ENCODE peak calls at places on chromosome 11, in seven cellular contexts. V is ovary, U is heart left ventricle, Y is esophagus squamous epithelium, X is endothelial cell of umbilical vein, W is transverse colon, H is uterus. E is an unnamed sample.

GRCh38 chr11:128535468-128536457 is 51.6 kb downstream of the ETS1 start:
- DNase-seq in H (no peak), V (no peak), X (no peak), Y (no peak), U (no peak), W (no peak), E (no peak)

GRCh38 chr11:2530131-2530854 is 85.5 kb downstream of the KCNQ1 start:
- DNase-seq in U (no peak), Y (no peak), V (peak), W (peak), X (no peak), H (no peak), E (no peak)

GRCh38 chr11:46889689-46890475 is 28.5 kb downstream of the LRP4 start:
- DNase-seq in V (peak), Y (no peak), X (peak), H (peak), U (peak), W (peak), E (peak)

GRCh38 chr11:65456418-65456817 is 33.8 kb downstream of the NEAT1 start:
- DNase-seq in U (no peak), Y (no peak), W (no peak), X (no peak), V (no peak), H (no peak), E (no peak)

GRCh38 chr11:9574806-9575530 is 1.5 kb downstream of the WEE1 start:
- DNase-seq in X (peak), W (peak), U (peak), V (peak), H (peak), Y (no peak), E (peak)

GRCh38 chr11:75342966-75343870 is 8.2 kb downstream of the ARRB1 start:
- DNase-seq in W (no peak), Y (no peak), U (no peak), V (peak), X (peak), H (no peak), E (peak)

GRCh38 chr11:110565690-110566336 is 136.1 kb downstream of the FDX1 start:
- DNase-seq in V (no peak), U (no peak), H (no peak), X (no peak), Y (no peak), W (no peak), E (no peak)

GRCh38 chr11:14320020-14320419 is 39.0 kb downstream of the RRAS2 start:
- DNase-seq in W (peak), U (no peak), Y (no peak), X (no peak), H (no peak), V (no peak), E (no peak)

GRCh38 chr11:70398834-70399680 is 728 bp downstream of the CTTN start:
- DNase-seq in W (peak), Y (no peak), H (peak), X (no peak), V (peak), U (peak), E (no peak)

GRCh38 chr11:103923473-103923931 is 112.9 kb upstream of the DDI1 start:
- DNase-seq in H (no peak), V (no peak), Y (no peak), U (no peak), W (no peak), X (no peak), E (peak)

DNA sequence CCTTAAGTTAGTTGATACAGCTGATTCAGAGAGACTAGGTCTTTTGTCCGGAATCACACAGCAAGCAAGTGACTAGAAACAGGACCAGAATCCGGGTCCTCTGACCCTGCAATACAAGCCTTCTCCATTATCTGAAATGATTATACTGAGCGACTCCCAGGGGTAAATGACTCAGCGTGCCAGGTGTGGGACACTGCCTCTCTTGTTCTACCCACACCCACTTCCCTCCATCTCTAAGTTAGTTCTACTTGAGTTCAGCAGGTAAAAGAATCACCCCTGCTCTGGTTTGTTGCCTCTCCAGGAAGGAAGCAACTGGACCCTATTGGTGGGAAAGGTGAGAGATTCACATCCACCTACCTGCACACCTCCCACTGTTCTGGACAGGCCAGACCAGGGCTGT is 156.9 kb downstream of the DBX1 start:
- DNase-seq in H (no peak), X (no peak), V (no peak), U (no peak), Y (no peak), W (no peak), E (no peak)
- H3K27ac ChIP-seq in H (no peak), X (no peak), V (no peak), U (peak), Y (no peak), W (no peak), E (peak)

DNA sequence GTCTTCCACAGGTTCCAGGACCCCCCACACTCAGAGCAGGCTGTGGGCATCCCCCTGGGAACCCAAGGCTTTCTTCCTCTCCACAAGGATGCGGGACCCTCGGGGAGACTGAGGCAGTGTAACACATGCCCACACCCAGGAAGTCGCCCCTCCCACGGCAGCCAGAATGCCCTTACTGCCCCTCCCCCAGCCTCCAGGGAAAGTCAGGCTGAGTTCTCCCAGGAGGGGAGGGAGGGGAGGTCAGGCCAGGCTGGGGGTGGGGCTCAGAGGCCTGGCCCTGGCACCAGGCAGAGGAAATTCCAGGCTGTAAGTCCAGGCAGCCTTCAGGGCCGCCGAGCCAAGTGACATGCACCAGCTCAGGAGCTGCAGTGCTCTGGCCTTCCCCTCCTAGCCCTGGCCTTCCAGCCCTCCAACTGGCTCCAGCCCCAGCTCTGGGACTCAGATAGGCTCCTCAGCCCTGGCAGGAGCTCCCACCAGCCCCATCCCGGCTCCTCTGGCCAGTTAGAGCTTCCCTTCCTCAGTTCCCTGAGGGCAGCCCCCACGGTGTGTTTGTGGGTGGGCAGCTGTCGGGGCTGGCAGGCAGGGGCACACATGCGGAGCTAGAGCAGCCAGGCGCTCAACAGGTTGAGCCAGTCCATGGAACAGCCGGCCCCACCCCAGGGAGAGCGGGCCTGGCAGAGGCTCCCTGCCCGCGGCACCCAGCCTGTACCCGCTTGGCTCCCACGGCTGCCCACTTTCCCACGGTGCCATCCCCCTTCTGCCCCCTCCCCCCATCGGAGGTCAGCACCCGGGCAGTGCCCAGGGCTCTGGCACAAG is 3.6 kb downstream of the BCL9L start:
- DNase-seq in U (peak), V (peak), X (peak), Y (no peak), W (peak), H (peak), E (peak)
- TF ChIP-seq POLR2A in U (peak), V (peak), X (no peak), Y (no peak), W (peak), H (peak), E (peak)

DNA sequence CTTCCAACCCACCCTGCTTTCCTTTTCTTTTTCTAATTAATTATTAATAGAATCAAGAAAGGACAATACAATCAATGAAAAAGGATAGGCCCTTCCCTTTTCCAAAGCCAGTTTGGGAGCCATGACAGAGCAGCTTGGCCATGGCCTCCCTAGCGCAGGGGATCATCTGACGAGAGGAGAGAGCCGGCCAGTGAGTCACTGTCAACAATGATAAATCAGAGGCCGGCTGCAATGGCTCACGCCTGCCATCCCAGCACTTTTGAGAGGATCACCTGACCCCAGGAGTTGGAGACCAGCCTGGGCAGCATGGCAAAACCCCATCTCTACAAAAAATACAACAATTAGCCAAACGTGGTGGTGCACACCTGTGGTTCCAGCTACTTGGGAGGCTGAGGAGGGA is 27.5 kb upstream of the KRTAP5-7 start:
- DNase-seq in X (no peak), Y (no peak), W (no peak), U (no peak), H (no peak), V (no peak), E (no peak)
- H3K27ac ChIP-seq in X (no peak), Y (no peak), W (no peak), U (no peak), H (no peak), V (no peak), E (no peak)

GRCh38 chr11:78039919-78040671 is 17.0 kb upstream of the KCTD14 start:
- DNase-seq in H (peak), W (peak), U (peak), V (peak), X (peak), Y (no peak), E (peak)
- TF ChIP-seq POLR2A in H (no peak), W (no peak), U (no peak), V (no peak), X (peak), Y (no peak), E (no peak)

DNA sequence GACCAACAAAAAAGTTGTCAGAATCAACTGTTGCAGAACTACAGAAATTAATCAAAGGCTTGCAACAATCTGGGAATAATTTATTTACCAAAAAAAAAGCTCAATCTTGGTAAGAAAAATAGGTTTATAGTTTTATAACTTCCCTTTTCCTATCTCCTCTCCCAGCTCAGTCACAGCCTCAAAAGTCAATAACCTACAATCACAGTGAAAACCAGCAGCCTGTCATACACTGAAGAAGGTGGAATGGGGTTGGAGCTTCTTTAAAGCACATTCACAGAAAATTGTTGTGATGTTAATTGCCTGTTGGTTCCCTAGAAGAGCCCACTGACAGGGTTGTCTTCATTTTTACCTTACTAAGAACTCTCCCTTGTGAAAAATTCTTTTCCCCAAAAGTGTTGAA is 50.7 kb upstream of the CEP126 start:
- DNase-seq in H (no peak), W (no peak), X (no peak), V (no peak), U (no peak), Y (no peak), E (no peak)
- H3K27ac ChIP-seq in H (no peak), W (no peak), X (peak), V (no peak), U (no peak), Y (no peak), E (peak)